ENCODE peak calls at places on chromosomes 4 and X, in nine cellular contexts. V is tibial artery, W is DND-41, C is lung, D is PC-3, N is K562, X is colonic mucosa, I is GM23248, F is NT2/D1. G is an unnamed sample. For H3K9me3, the result is how much of the 10 kb centered on the place peaks cover.

GRCh38 chr4:20078644-20079043 is 173.1 kb upstream of the SLIT2 start:
- DNase-seq in V (no peak), W (no peak), C (no peak), D (no peak), N (no peak), X (no peak), I (no peak), F (no peak), G (no peak)

GRCh38 chr4:75736862-75737261 is 12.5 kb downstream of the USO1 start:
- DNase-seq in V (no peak), W (no peak), C (no peak), D (no peak), N (no peak), X (no peak), I (peak), F (no peak), G (no peak)

GRCh38 chr4:109930872-109931271 is 18.2 kb downstream of the EGF start:
- DNase-seq in V (no peak), W (no peak), C (no peak), D (no peak), N (no peak), X (no peak), I (no peak), F (no peak), G (no peak)

GRCh38 chr4:168451744-168452394 is 28.4 kb downstream of the DDX60L start:
- DNase-seq in V (no peak), W (no peak), C (no peak), D (peak), N (peak), X (no peak), I (peak), F (no peak), G (peak)

GRCh38 chr4:56655627-56656345 is 25.3 kb downstream of the HOPX start:
- DNase-seq in V (no peak), W (no peak), C (no peak), D (no peak), N (no peak), X (no peak), I (peak), F (no peak), G (no peak)

GRCh38 chrX:40576291-40576690 is 4.5 kb upstream of the ATP6AP2 start:
- DNase-seq in V (no peak), W (no peak), C (no peak), D (no peak), N (no peak), X (no peak), I (no peak), F (no peak), G (no peak)

GRCh38 chr4:16663722-16664121 is 234.7 kb downstream of the LDB2 start:
- DNase-seq in V (no peak), W (no peak), C (no peak), D (no peak), N (no peak), X (no peak), I (peak), F (no peak), G (no peak)

GRCh38 chr4:76723373-76723772 is 174.6 kb downstream of the SOWAHB start:
- DNase-seq in V (no peak), W (no peak), C (no peak), D (peak), N (no peak), X (no peak), I (peak), F (no peak), G (no peak)

GRCh38 chr4:79178770-79179169 is 147.1 kb downstream of the NAA11 start:
- DNase-seq in V (no peak), W (no peak), C (no peak), D (no peak), N (no peak), X (peak), I (no peak), F (no peak), G (no peak)

GRCh38 chr4:183563874-183564273 is 59.0 kb downstream of the ING2 start:
- DNase-seq in V (no peak), W (no peak), C (peak), D (peak), N (no peak), X (no peak), I (peak), F (no peak), G (no peak)

GRCh38 chr4:80705311-80705710 is 325.2 kb upstream of the BMP3 start:
- DNase-seq in V (no peak), W (no peak), C (no peak), D (no peak), N (no peak), X (no peak), I (peak), F (no peak), G (no peak)

GRCh38 chr4:184434021-184434420 is 40.3 kb downstream of the IRF2 start:
- DNase-seq in V (no peak), W (no peak), C (no peak), D (no peak), N (no peak), X (no peak), I (no peak), F (no peak), G (no peak)

GRCh38 chr4:142427456-142427855 is 418.6 kb downstream of the INPP4B start:
- DNase-seq in V (no peak), W (no peak), C (no peak), D (no peak), N (no peak), X (no peak), I (no peak), F (peak), G (no peak)

GRCh38 chr4:146333187-146333894 is 119.0 kb downstream of the REELD1 start:
- DNase-seq in V (no peak), W (peak), C (no peak), D (peak), N (no peak), X (no peak), I (peak), F (no peak), G (no peak)

GRCh38 chr4:153222790-153223417 is 18.7 kb downstream of the TRIM2 start:
- DNase-seq in V (peak), W (no peak), C (peak), D (peak), N (peak), X (peak), I (peak), F (no peak), G (no peak)

GRCh38 chrX:104112326-104112951 is at the start of gene ZCCHC18:
- DNase-seq in V (peak), W (no peak), C (no peak), D (peak), N (peak), X (peak), I (peak), F (peak), G (peak)

GRCh38 chr4:20984011-20984836 is 284.0 kb downstream of the PACRGL start:
- DNase-seq in V (no peak), W (no peak), C (no peak), D (no peak), N (no peak), X (no peak), I (no peak), F (no peak), G (no peak)

GRCh38 chrX:71515039-71515398 is 17.9 kb upstream of the OGT start:
- DNase-seq in V (no peak), W (no peak), C (no peak), D (peak), N (no peak), X (no peak), I (peak), F (no peak), G (no peak)

GRCh38 chr4:5993063-5993745 is 25.0 kb downstream of the C4orf50 start:
- DNase-seq in V (peak), W (no peak), C (no peak), D (no peak), N (no peak), X (no peak), I (no peak), F (no peak), G (no peak)

DNA sequence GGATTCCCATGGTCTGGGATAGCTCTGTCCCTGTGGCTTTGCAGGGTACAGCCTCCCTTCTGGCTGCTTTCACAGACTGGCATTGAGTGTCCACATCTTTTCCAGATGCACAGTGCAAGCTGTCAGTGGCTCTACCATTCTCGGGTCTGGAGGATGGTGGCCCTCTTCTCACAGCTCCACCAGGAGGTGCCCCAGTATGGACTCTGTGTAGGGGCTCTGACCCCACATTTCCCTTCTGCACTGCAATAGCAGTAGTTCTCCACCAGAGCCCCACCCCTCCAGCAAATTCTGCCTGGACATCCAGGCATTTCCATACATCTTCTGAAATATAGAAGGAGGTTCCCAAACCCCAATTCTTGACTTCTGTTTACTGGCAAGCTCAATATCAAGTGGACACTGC is 50.2 kb upstream of the GRID2 start:
- DNase-seq in V (no peak), W (no peak), C (no peak), D (no peak), N (no peak), X (no peak), I (no peak), F (no peak), G (no peak)
- H3K9me3 ChIP-seq in V (under half), W (under half), C (under half), D (under half), N (under half), X (under half), I (under half), F (under half), G (under half)

GRCh38 chr4:82382756-82383155 is 9.0 kb upstream of the HNRNPD start:
- DNase-seq in V (no peak), W (no peak), C (no peak), D (no peak), N (no peak), X (no peak), I (no peak), F (no peak), G (no peak)

GRCh38 chr4:82381235-82381634 is 7.4 kb upstream of the HNRNPD start:
- DNase-seq in V (no peak), W (no peak), C (no peak), D (no peak), N (no peak), X (no peak), I (no peak), F (no peak), G (no peak)

GRCh38 chr4:82380831-82381230 is 7.0 kb upstream of the HNRNPD start:
- DNase-seq in V (no peak), W (no peak), C (no peak), D (no peak), N (no peak), X (no peak), I (no peak), F (no peak), G (no peak)

GRCh38 chr4:82380344-82380743 is 6.6 kb upstream of the HNRNPD start:
- DNase-seq in V (no peak), W (no peak), C (no peak), D (peak), N (no peak), X (no peak), I (peak), F (no peak), G (no peak)

GRCh38 chr4:82381661-82382284 is 8.0 kb upstream of the HNRNPD start:
- DNase-seq in V (no peak), W (no peak), C (no peak), D (no peak), N (no peak), X (no peak), I (peak), F (no peak), G (no peak)
- H3K4me3 ChIP-seq in V (no peak), W (no peak), C (no peak), D (no peak), N (no peak), X (no peak), I (no peak), F (no peak), G (no peak)

DNA sequence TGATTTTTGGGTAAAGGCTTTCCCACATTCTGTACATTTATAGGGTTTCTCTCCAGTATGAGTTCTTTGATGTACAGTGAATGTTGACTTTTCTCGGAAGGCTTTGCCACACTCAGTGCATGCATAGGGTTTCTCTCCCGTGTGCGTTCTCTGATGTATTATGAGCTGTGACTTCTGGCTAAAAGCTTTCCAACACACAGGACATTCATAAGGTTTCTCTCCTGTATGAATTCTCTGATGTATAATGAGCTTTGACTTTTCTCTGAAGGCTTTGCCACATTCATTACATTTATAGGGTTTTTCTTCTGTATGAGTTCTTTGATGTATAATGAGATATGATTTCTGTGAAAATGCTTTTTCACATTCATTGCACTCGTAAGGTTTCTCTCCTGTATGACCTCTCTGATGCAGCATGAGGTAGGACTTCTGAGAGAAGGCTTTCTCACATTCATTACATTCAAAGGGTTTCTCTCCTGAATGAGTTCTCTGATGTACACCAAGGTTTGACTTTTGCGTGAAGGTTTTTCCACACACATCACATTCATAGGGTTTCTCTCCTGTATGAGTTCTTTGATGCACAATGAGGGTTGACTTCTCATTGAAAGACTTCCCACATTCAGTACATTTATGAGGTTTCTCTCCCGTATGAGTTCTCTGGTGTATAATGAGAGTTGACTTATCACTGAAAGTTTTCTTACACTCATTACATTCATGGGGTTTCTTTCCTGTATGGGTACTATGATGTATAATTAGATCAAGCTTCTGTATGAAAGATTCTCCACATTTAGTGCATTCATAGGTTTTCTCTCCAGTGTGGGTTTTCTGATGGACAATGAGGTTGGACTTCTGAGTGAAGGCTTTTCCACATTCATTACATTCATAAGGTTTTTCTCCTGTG is 27.3 kb downstream of the ZNF182 start:
- DNase-seq in V (no peak), W (no peak), C (no peak), D (no peak), N (no peak), X (no peak), I (no peak), F (no peak), G (no peak)
- H3K9me3 ChIP-seq in V (half or more), W (under half), C (under half), D (under half), N (under half), X (under half), I (under half), F (half or more), G (under half)

DNA sequence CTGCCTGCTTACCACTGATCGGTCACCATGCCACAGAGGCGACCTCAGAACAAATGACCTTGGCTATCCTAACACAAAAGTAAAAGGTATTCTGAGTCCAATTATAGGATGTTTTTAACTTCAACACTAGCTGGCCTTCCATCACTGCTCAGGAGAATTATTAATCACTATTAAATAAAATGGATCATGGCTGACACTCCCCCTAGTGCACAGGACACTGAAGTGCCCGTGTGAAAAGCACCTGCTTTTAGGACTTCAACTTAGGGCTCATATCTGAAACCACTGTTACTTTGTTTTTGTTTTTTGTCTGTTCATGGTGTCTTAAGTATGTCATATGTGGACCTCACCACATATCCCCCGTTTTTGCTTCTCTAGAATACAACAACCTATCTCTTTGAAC is 33.9 kb downstream of the STX18 start:
- DNase-seq in V (no peak), W (no peak), C (no peak), D (peak), N (no peak), X (no peak), I (no peak), F (no peak), G (peak)
- H3K4me3 ChIP-seq in V (no peak), W (no peak), C (no peak), D (no peak), N (no peak), X (no peak), I (no peak), F (no peak), G (no peak)

GRCh38 chrX:39301041-39301440 is 499.8 kb downstream of the MID1IP1 start:
- DNase-seq in V (no peak), W (no peak), C (no peak), D (no peak), N (no peak), X (no peak), I (no peak), F (no peak), G (no peak)

GRCh38 chrX:39296472-39296871 is 495.2 kb downstream of the MID1IP1 start:
- DNase-seq in V (no peak), W (no peak), C (no peak), D (no peak), N (no peak), X (no peak), I (no peak), F (no peak), G (no peak)

GRCh38 chrX:39302838-39303237 is 501.6 kb downstream of the MID1IP1 start:
- DNase-seq in V (no peak), W (no peak), C (no peak), D (no peak), N (no peak), X (no peak), I (no peak), F (no peak), G (no peak)

GRCh38 chrX:39298821-39299220 is 497.6 kb downstream of the MID1IP1 start:
- DNase-seq in V (no peak), W (no peak), C (no peak), D (no peak), N (no peak), X (no peak), I (no peak), F (no peak), G (no peak)

DNA sequence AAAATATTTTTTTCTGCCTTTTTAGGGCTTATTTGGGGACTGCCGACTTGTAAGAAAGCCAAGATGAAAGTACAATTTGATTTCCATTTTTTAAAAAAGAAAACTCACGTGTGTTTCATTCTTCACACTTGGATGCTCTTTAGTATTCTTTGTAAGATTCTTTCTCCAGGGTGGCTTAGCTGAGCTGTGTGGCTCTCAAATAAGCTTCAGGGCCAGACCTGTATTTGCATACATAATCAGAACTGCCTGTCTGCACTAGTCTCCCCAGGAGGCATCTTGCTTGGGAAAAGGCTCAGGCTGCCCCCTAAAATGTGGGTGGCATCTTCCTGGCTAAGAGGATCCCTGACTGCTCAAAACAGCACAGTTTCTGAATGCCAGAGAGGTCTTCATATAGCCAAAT is 498.4 kb downstream of the MID1IP1 start:
- DNase-seq in V (no peak), W (no peak), C (no peak), D (no peak), N (no peak), X (no peak), I (no peak), F (no peak), G (no peak)
- H3K9me3 ChIP-seq in V (under half), W (under half), C (under half), D (under half), N (under half), X (under half), I (under half), F (under half), G (under half)

GRCh38 chrX:123330229-123330942 is 146.3 kb downstream of the GRIA3 start:
- DNase-seq in V (no peak), W (no peak), C (no peak), D (peak), N (no peak), X (no peak), I (peak), F (no peak), G (no peak)
- H3K4me3 ChIP-seq in V (no peak), W (no peak), C (no peak), D (no peak), N (no peak), X (no peak), I (no peak), F (no peak), G (no peak)

G was measured in Caco-2.